ENCODE peak calls at places on chromosome 1, in five cellular contexts. One of them, this sample, is unnamed.

GRCh38 chr1:214002060-214002459 is 14.3 kb downstream of the PROX1 start:
- DNase-seq in CD8-positive, alpha-beta memory T cell: no peak
- DNase-seq in HS-27A: no peak
- DNase-seq in mesendoderm: no peak
- DNase-seq in GOT3: no peak
- DNase-seq in this sample: no peak

GRCh38 chr1:109491372-109491771 is 2.5 kb upstream of the CYB561D1 start:
- DNase-seq in CD8-positive, alpha-beta memory T cell: no peak
- DNase-seq in HS-27A: no peak
- DNase-seq in mesendoderm: no peak
- DNase-seq in GOT3: no peak
- DNase-seq in this sample: no peak

GRCh38 chr1:101356604-101357443 is 120.0 kb downstream of the S1PR1 start:
- DNase-seq in CD8-positive, alpha-beta memory T cell: no peak
- DNase-seq in HS-27A: no peak
- DNase-seq in mesendoderm: no peak
- DNase-seq in GOT3: no peak
- DNase-seq in this sample: no peak

GRCh38 chr1:8020032-8020431 is 6.1 kb downstream of the ERRFI1 start:
- DNase-seq in CD8-positive, alpha-beta memory T cell: no peak
- DNase-seq in HS-27A: no peak
- DNase-seq in mesendoderm: peak
- DNase-seq in GOT3: no peak
- DNase-seq in this sample: no peak

GRCh38 chr1:15323351-15323988 is 76.4 kb downstream of the FHAD1 start:
- DNase-seq in CD8-positive, alpha-beta memory T cell: peak
- DNase-seq in HS-27A: peak
- DNase-seq in mesendoderm: peak
- DNase-seq in GOT3: no peak
- DNase-seq in this sample: peak

GRCh38 chr1:167043752-167044488 is 46.3 kb downstream of the GPA33 start:
- DNase-seq in CD8-positive, alpha-beta memory T cell: peak
- DNase-seq in HS-27A: no peak
- DNase-seq in mesendoderm: peak
- DNase-seq in GOT3: no peak
- DNase-seq in this sample: no peak

GRCh38 chr1:44698138-44698537 is 23.6 kb downstream of the ARMH1 start:
- DNase-seq in CD8-positive, alpha-beta memory T cell: no peak
- DNase-seq in HS-27A: no peak
- DNase-seq in mesendoderm: no peak
- DNase-seq in GOT3: no peak
- DNase-seq in this sample: no peak

GRCh38 chr1:163170331-163170730 is 32.4 kb downstream of the RGS5 start:
- DNase-seq in CD8-positive, alpha-beta memory T cell: no peak
- DNase-seq in HS-27A: no peak
- DNase-seq in mesendoderm: no peak
- DNase-seq in GOT3: no peak
- DNase-seq in this sample: no peak

GRCh38 chr1:167298328-167298727 is 77.6 kb downstream of the POU2F1 start:
- DNase-seq in CD8-positive, alpha-beta memory T cell: no peak
- DNase-seq in HS-27A: no peak
- DNase-seq in mesendoderm: no peak
- DNase-seq in GOT3: no peak
- DNase-seq in this sample: no peak

GRCh38 chr1:21154717-21155116 is 22.0 kb downstream of the EIF4G3 start:
- DNase-seq in CD8-positive, alpha-beta memory T cell: no peak
- DNase-seq in HS-27A: no peak
- DNase-seq in mesendoderm: no peak
- DNase-seq in GOT3: no peak
- DNase-seq in this sample: no peak

GRCh38 chr1:245512980-245513578 is 358.3 kb downstream of the KIF26B start:
- DNase-seq in CD8-positive, alpha-beta memory T cell: no peak
- DNase-seq in HS-27A: no peak
- DNase-seq in mesendoderm: peak
- DNase-seq in GOT3: no peak
- DNase-seq in this sample: no peak

GRCh38 chr1:57188169-57188568 is 222.4 kb upstream of the C8B start:
- DNase-seq in CD8-positive, alpha-beta memory T cell: no peak
- DNase-seq in HS-27A: no peak
- DNase-seq in mesendoderm: no peak
- DNase-seq in GOT3: no peak
- DNase-seq in this sample: no peak

GRCh38 chr1:89261926-89262540 is 10.6 kb downstream of the GBP5 start:
- DNase-seq in CD8-positive, alpha-beta memory T cell: no peak
- DNase-seq in HS-27A: no peak
- DNase-seq in mesendoderm: peak
- DNase-seq in GOT3: no peak
- DNase-seq in this sample: no peak

GRCh38 chr1:1489231-1489630 is 17.7 kb downstream of the ATAD3B start:
- DNase-seq in CD8-positive, alpha-beta memory T cell: no peak
- DNase-seq in HS-27A: no peak
- DNase-seq in mesendoderm: no peak
- DNase-seq in GOT3: no peak
- DNase-seq in this sample: no peak

GRCh38 chr1:41811051-41811795 is 107.5 kb downstream of the HIVEP3 start:
- DNase-seq in CD8-positive, alpha-beta memory T cell: peak
- DNase-seq in HS-27A: no peak
- DNase-seq in mesendoderm: no peak
- DNase-seq in GOT3: no peak
- DNase-seq in this sample: no peak

GRCh38 chr1:22250724-22251123 is 107.8 kb upstream of the WNT4 start:
- DNase-seq in CD8-positive, alpha-beta memory T cell: no peak
- DNase-seq in HS-27A: peak
- DNase-seq in mesendoderm: peak
- DNase-seq in GOT3: no peak
- DNase-seq in this sample: no peak

GRCh38 chr1:27643626-27644368 is 8.8 kb upstream of the FGR start:
- DNase-seq in CD8-positive, alpha-beta memory T cell: peak
- DNase-seq in HS-27A: no peak
- DNase-seq in mesendoderm: peak
- DNase-seq in GOT3: no peak
- DNase-seq in this sample: no peak

GRCh38 chr1:183515002-183515689 is 42.8 kb downstream of the SMG7 start:
- DNase-seq in CD8-positive, alpha-beta memory T cell: no peak
- DNase-seq in HS-27A: peak
- DNase-seq in mesendoderm: peak
- DNase-seq in GOT3: no peak
- DNase-seq in this sample: no peak